ENCODE peak calls at places on chromosomes 7 and 10, in five cellular contexts. P, S, B, D and F are unnamed samples.

GRCh38 chr7:114422478-114423217 is 8.0 kb downstream of the FOXP2 start:
- DNase-seq in B (no peak), P (no peak), D (no peak), S (no peak), F (no peak)

GRCh38 chr7:39595102-39595620 is 28.2 kb upstream of the RALA start:
- DNase-seq in P (no peak), B (peak; percentile 43), S (no peak), D (no peak), F (no peak)

GRCh38 chr10:20991526-20991925 is 94.4 kb upstream of the NEBL start:
- DNase-seq in D (no peak), B (no peak), P (no peak), S (no peak), F (no peak)

GRCh38 chr7:114922652-114923402 is 933 bp downstream of the MDFIC start:
- DNase-seq in S (peak; percentile 9), P (peak; percentile 11), D (peak; percentile 72), B (no peak), F (peak; percentile 90)

GRCh38 chr10:87060280-87060928 is 34.2 kb downstream of the GLUD1 start:
- DNase-seq in B (no peak), D (no peak), S (no peak), P (no peak), F (no peak)

GRCh38 chr10:34091796-34092195 is 723.3 kb downstream of the PARD3 start:
- DNase-seq in S (no peak), D (no peak), P (no peak), B (no peak), F (no peak)

GRCh38 chr10:68594405-68594804 is 34.3 kb downstream of the TET1 start:
- DNase-seq in D (no peak), B (no peak), S (no peak), P (no peak), F (no peak)

GRCh38 chr10:91493313-91493712 is 83.2 kb downstream of the HECTD2 start:
- DNase-seq in D (no peak), P (no peak), S (no peak), B (no peak), F (no peak)

GRCh38 chr7:116713500-116713899 is 41.5 kb downstream of the MET start:
- DNase-seq in S (no peak), B (no peak), P (no peak), D (no peak), F (no peak)

GRCh38 chr7:93044147-93044810 is 73.5 kb downstream of the SAMD9 start:
- DNase-seq in D (no peak), S (no peak), P (no peak), B (no peak), F (no peak)

GRCh38 chr7:13850185-13850752 is 139.2 kb downstream of the ETV1 start:
- DNase-seq in S (peak; percentile 27), B (no peak), D (no peak), P (peak; percentile 50), F (no peak)

GRCh38 chr7:142832452-142832851 is 22.4 kb upstream of the EPHB6 start:
- DNase-seq in B (no peak), D (no peak), P (no peak), S (no peak), F (no peak)

GRCh38 chr7:150631084-150631824 is 931 bp downstream of the GIMAP6 start:
- DNase-seq in P (no peak), S (no peak), D (peak; percentile 56), B (no peak), F (peak; percentile 85)

GRCh38 chr10:123649672-123650071 is 16.5 kb upstream of the GPR26 start:
- DNase-seq in S (no peak), P (no peak), D (no peak), B (no peak), F (no peak)

GRCh38 chr7:136266457-136266856 is 289.3 kb upstream of the MTPN start:
- DNase-seq in B (no peak), P (no peak), S (no peak), D (no peak), F (no peak)

GRCh38 chr7:157829491-157829890 is 492.7 kb downstream of the DNAJB6 start:
- DNase-seq in P (no peak), S (no peak), D (no peak), B (no peak), F (peak; percentile 59)

GRCh38 chr7:93902777-93903423 is 3.5 kb upstream of the GNGT1 start:
- DNase-seq in P (no peak), D (no peak), S (no peak), B (no peak), F (no peak)

GRCh38 chr7:55641811-55642210 is 69.5 kb upstream of the VOPP1 start:
- DNase-seq in B (no peak), S (no peak), P (no peak), D (no peak), F (no peak)

GRCh38 chr7:13414181-13414580 is 575.3 kb downstream of the ETV1 start:
- DNase-seq in D (no peak), P (no peak), S (no peak), B (no peak), F (no peak)